ENCODE peak calls at places on chromosomes 5 and 9, in five cellular contexts. One of them, this sample, is unnamed.

GRCh38 chr9:130199605-130200004 is 27.4 kb downstream of the NCS1 start:
- DNase-seq in stimulated activated CD4-positive, alpha-beta T cell treated with anti-CD3 and anti-CD28 coated beads, Interleukin-2, amount 100 ng/mL, for 48 hours: no peak
- DNase-seq in SJSA1: no peak
- DNase-seq in Caco-2: no peak
- DNase-seq in activated T-helper 1 cell treated with Interleukin-2 at 50 U/mL for 16 hours: no peak
- DNase-seq in this sample: peak

GRCh38 chr9:101957705-101958104 is 219.3 kb upstream of the GRIN3A start:
- DNase-seq in stimulated activated CD4-positive, alpha-beta T cell treated with anti-CD3 and anti-CD28 coated beads, Interleukin-2, amount 100 ng/mL, for 48 hours: no peak
- DNase-seq in SJSA1: no peak
- DNase-seq in Caco-2: no peak
- DNase-seq in activated T-helper 1 cell treated with Interleukin-2 at 50 U/mL for 16 hours: no peak
- DNase-seq in this sample: no peak

GRCh38 chr5:76789991-76790571 is 28.7 kb upstream of the F2RL1 start:
- DNase-seq in stimulated activated CD4-positive, alpha-beta T cell treated with anti-CD3 and anti-CD28 coated beads, Interleukin-2, amount 100 ng/mL, for 48 hours: no peak
- DNase-seq in SJSA1: peak
- DNase-seq in Caco-2: no peak
- DNase-seq in activated T-helper 1 cell treated with Interleukin-2 at 50 U/mL for 16 hours: no peak
- DNase-seq in this sample: no peak

GRCh38 chr9:85420750-85421149 is 321.0 kb downstream of the AGTPBP1 start:
- DNase-seq in stimulated activated CD4-positive, alpha-beta T cell treated with anti-CD3 and anti-CD28 coated beads, Interleukin-2, amount 100 ng/mL, for 48 hours: no peak
- DNase-seq in SJSA1: no peak
- DNase-seq in Caco-2: no peak
- DNase-seq in activated T-helper 1 cell treated with Interleukin-2 at 50 U/mL for 16 hours: no peak
- DNase-seq in this sample: no peak

GRCh38 chr5:175707751-175708375 is 50.0 kb downstream of the HRH2 start:
- DNase-seq in stimulated activated CD4-positive, alpha-beta T cell treated with anti-CD3 and anti-CD28 coated beads, Interleukin-2, amount 100 ng/mL, for 48 hours: no peak
- DNase-seq in SJSA1: no peak
- DNase-seq in Caco-2: peak
- DNase-seq in activated T-helper 1 cell treated with Interleukin-2 at 50 U/mL for 16 hours: no peak
- DNase-seq in this sample: no peak

GRCh38 chr5:179406031-179406681 is 60.9 kb upstream of the ADAMTS2 start:
- DNase-seq in stimulated activated CD4-positive, alpha-beta T cell treated with anti-CD3 and anti-CD28 coated beads, Interleukin-2, amount 100 ng/mL, for 48 hours: no peak
- DNase-seq in SJSA1: peak
- DNase-seq in Caco-2: no peak
- DNase-seq in activated T-helper 1 cell treated with Interleukin-2 at 50 U/mL for 16 hours: no peak
- DNase-seq in this sample: no peak

GRCh38 chr9:137302176-137303030 is at the start of gene NRARP:
- DNase-seq in stimulated activated CD4-positive, alpha-beta T cell treated with anti-CD3 and anti-CD28 coated beads, Interleukin-2, amount 100 ng/mL, for 48 hours: peak
- DNase-seq in SJSA1: peak
- DNase-seq in Caco-2: peak
- DNase-seq in activated T-helper 1 cell treated with Interleukin-2 at 50 U/mL for 16 hours: peak
- DNase-seq in this sample: peak

GRCh38 chr5:115543931-115544370 is 624 bp downstream of the FEM1C start:
- DNase-seq in stimulated activated CD4-positive, alpha-beta T cell treated with anti-CD3 and anti-CD28 coated beads, Interleukin-2, amount 100 ng/mL, for 48 hours: peak
- DNase-seq in SJSA1: no peak
- DNase-seq in Caco-2: peak
- DNase-seq in activated T-helper 1 cell treated with Interleukin-2 at 50 U/mL for 16 hours: peak
- DNase-seq in this sample: peak

GRCh38 chr5:147902606-147903115 is 3.7 kb downstream of the C5orf46 start:
- DNase-seq in stimulated activated CD4-positive, alpha-beta T cell treated with anti-CD3 and anti-CD28 coated beads, Interleukin-2, amount 100 ng/mL, for 48 hours: no peak
- DNase-seq in SJSA1: no peak
- DNase-seq in Caco-2: no peak
- DNase-seq in activated T-helper 1 cell treated with Interleukin-2 at 50 U/mL for 16 hours: no peak
- DNase-seq in this sample: no peak

GRCh38 chr9:116855881-116856662 is 169.0 kb downstream of the TRIM32 start:
- DNase-seq in stimulated activated CD4-positive, alpha-beta T cell treated with anti-CD3 and anti-CD28 coated beads, Interleukin-2, amount 100 ng/mL, for 48 hours: no peak
- DNase-seq in SJSA1: no peak
- DNase-seq in Caco-2: no peak
- DNase-seq in activated T-helper 1 cell treated with Interleukin-2 at 50 U/mL for 16 hours: no peak
- DNase-seq in this sample: peak

GRCh38 chr5:2776338-2777302 is 25.1 kb upstream of the IRX2 start:
- DNase-seq in stimulated activated CD4-positive, alpha-beta T cell treated with anti-CD3 and anti-CD28 coated beads, Interleukin-2, amount 100 ng/mL, for 48 hours: no peak
- DNase-seq in SJSA1: no peak
- DNase-seq in Caco-2: no peak
- DNase-seq in activated T-helper 1 cell treated with Interleukin-2 at 50 U/mL for 16 hours: no peak
- DNase-seq in this sample: no peak

GRCh38 chr5:132886064-132886823 is 12.8 kb downstream of the LEAP2 start:
- DNase-seq in stimulated activated CD4-positive, alpha-beta T cell treated with anti-CD3 and anti-CD28 coated beads, Interleukin-2, amount 100 ng/mL, for 48 hours: no peak
- DNase-seq in SJSA1: no peak
- DNase-seq in Caco-2: no peak
- DNase-seq in activated T-helper 1 cell treated with Interleukin-2 at 50 U/mL for 16 hours: no peak
- DNase-seq in this sample: no peak

GRCh38 chr9:112334319-112334828 is 955 bp upstream of the PTBP3 start:
- DNase-seq in stimulated activated CD4-positive, alpha-beta T cell treated with anti-CD3 and anti-CD28 coated beads, Interleukin-2, amount 100 ng/mL, for 48 hours: no peak
- DNase-seq in SJSA1: no peak
- DNase-seq in Caco-2: no peak
- DNase-seq in activated T-helper 1 cell treated with Interleukin-2 at 50 U/mL for 16 hours: peak
- DNase-seq in this sample: peak

GRCh38 chr5:149956685-149957084 is 3.9 kb upstream of the SLC26A2 start:
- DNase-seq in stimulated activated CD4-positive, alpha-beta T cell treated with anti-CD3 and anti-CD28 coated beads, Interleukin-2, amount 100 ng/mL, for 48 hours: no peak
- DNase-seq in SJSA1: no peak
- DNase-seq in Caco-2: no peak
- DNase-seq in activated T-helper 1 cell treated with Interleukin-2 at 50 U/mL for 16 hours: no peak
- DNase-seq in this sample: no peak

GRCh38 chr5:176671890-176672615 is 24.8 kb downstream of the TSPAN17 start:
- DNase-seq in stimulated activated CD4-positive, alpha-beta T cell treated with anti-CD3 and anti-CD28 coated beads, Interleukin-2, amount 100 ng/mL, for 48 hours: no peak
- DNase-seq in SJSA1: no peak
- DNase-seq in Caco-2: no peak
- DNase-seq in activated T-helper 1 cell treated with Interleukin-2 at 50 U/mL for 16 hours: no peak
- DNase-seq in this sample: no peak

GRCh38 chr5:164358531-164359259 is 853.3 kb downstream of the MAT2B start:
- DNase-seq in stimulated activated CD4-positive, alpha-beta T cell treated with anti-CD3 and anti-CD28 coated beads, Interleukin-2, amount 100 ng/mL, for 48 hours: no peak
- DNase-seq in SJSA1: peak
- DNase-seq in Caco-2: no peak
- DNase-seq in activated T-helper 1 cell treated with Interleukin-2 at 50 U/mL for 16 hours: no peak
- DNase-seq in this sample: no peak

GRCh38 chr9:123686849-123687233 is 243.1 kb downstream of the DENND1A start:
- DNase-seq in stimulated activated CD4-positive, alpha-beta T cell treated with anti-CD3 and anti-CD28 coated beads, Interleukin-2, amount 100 ng/mL, for 48 hours: no peak
- DNase-seq in SJSA1: no peak
- DNase-seq in Caco-2: no peak
- DNase-seq in activated T-helper 1 cell treated with Interleukin-2 at 50 U/mL for 16 hours: no peak
- DNase-seq in this sample: no peak

GRCh38 chr5:72408127-72408526 is 88.0 kb downstream of the PTCD2 start:
- DNase-seq in stimulated activated CD4-positive, alpha-beta T cell treated with anti-CD3 and anti-CD28 coated beads, Interleukin-2, amount 100 ng/mL, for 48 hours: no peak
- DNase-seq in SJSA1: no peak
- DNase-seq in Caco-2: no peak
- DNase-seq in activated T-helper 1 cell treated with Interleukin-2 at 50 U/mL for 16 hours: no peak
- DNase-seq in this sample: no peak

GRCh38 chr9:91541744-91542143 is 118.1 kb upstream of the NFIL3 start:
- DNase-seq in stimulated activated CD4-positive, alpha-beta T cell treated with anti-CD3 and anti-CD28 coated beads, Interleukin-2, amount 100 ng/mL, for 48 hours: no peak
- DNase-seq in SJSA1: no peak
- DNase-seq in Caco-2: no peak
- DNase-seq in activated T-helper 1 cell treated with Interleukin-2 at 50 U/mL for 16 hours: no peak
- DNase-seq in this sample: no peak

GRCh38 chr5:35771321-35771720 is 85.4 kb upstream of the IL7R start:
- DNase-seq in stimulated activated CD4-positive, alpha-beta T cell treated with anti-CD3 and anti-CD28 coated beads, Interleukin-2, amount 100 ng/mL, for 48 hours: no peak
- DNase-seq in SJSA1: no peak
- DNase-seq in Caco-2: no peak
- DNase-seq in activated T-helper 1 cell treated with Interleukin-2 at 50 U/mL for 16 hours: no peak
- DNase-seq in this sample: peak

GRCh38 chr5:119341452-119342349 is 14.1 kb upstream of the TNFAIP8 start:
- DNase-seq in stimulated activated CD4-positive, alpha-beta T cell treated with anti-CD3 and anti-CD28 coated beads, Interleukin-2, amount 100 ng/mL, for 48 hours: no peak
- DNase-seq in SJSA1: no peak
- DNase-seq in Caco-2: no peak
- DNase-seq in activated T-helper 1 cell treated with Interleukin-2 at 50 U/mL for 16 hours: no peak
- DNase-seq in this sample: no peak

GRCh38 chr5:142749321-142749720 is 20.9 kb upstream of the ARHGAP26 start:
- DNase-seq in stimulated activated CD4-positive, alpha-beta T cell treated with anti-CD3 and anti-CD28 coated beads, Interleukin-2, amount 100 ng/mL, for 48 hours: no peak
- DNase-seq in SJSA1: no peak
- DNase-seq in Caco-2: no peak
- DNase-seq in activated T-helper 1 cell treated with Interleukin-2 at 50 U/mL for 16 hours: no peak
- DNase-seq in this sample: no peak

GRCh38 chr5:38607396-38607795 is 51.0 kb upstream of the LIFR start:
- DNase-seq in stimulated activated CD4-positive, alpha-beta T cell treated with anti-CD3 and anti-CD28 coated beads, Interleukin-2, amount 100 ng/mL, for 48 hours: no peak
- DNase-seq in SJSA1: peak
- DNase-seq in Caco-2: peak
- DNase-seq in activated T-helper 1 cell treated with Interleukin-2 at 50 U/mL for 16 hours: no peak
- DNase-seq in this sample: peak

GRCh38 chr5:131109540-131110255 is 55.4 kb downstream of the HINT1 start:
- DNase-seq in stimulated activated CD4-positive, alpha-beta T cell treated with anti-CD3 and anti-CD28 coated beads, Interleukin-2, amount 100 ng/mL, for 48 hours: peak
- DNase-seq in SJSA1: no peak
- DNase-seq in Caco-2: no peak
- DNase-seq in activated T-helper 1 cell treated with Interleukin-2 at 50 U/mL for 16 hours: no peak
- DNase-seq in this sample: peak

GRCh38 chr9:11312976-11313375 is 700.2 kb upstream of the PTPRD start:
- DNase-seq in stimulated activated CD4-positive, alpha-beta T cell treated with anti-CD3 and anti-CD28 coated beads, Interleukin-2, amount 100 ng/mL, for 48 hours: no peak
- DNase-seq in SJSA1: no peak
- DNase-seq in Caco-2: no peak
- DNase-seq in activated T-helper 1 cell treated with Interleukin-2 at 50 U/mL for 16 hours: no peak
- DNase-seq in this sample: no peak

GRCh38 chr5:12133520-12133919 is 229.3 kb upstream of the CTNND2 start:
- DNase-seq in stimulated activated CD4-positive, alpha-beta T cell treated with anti-CD3 and anti-CD28 coated beads, Interleukin-2, amount 100 ng/mL, for 48 hours: no peak
- DNase-seq in SJSA1: no peak
- DNase-seq in Caco-2: no peak
- DNase-seq in activated T-helper 1 cell treated with Interleukin-2 at 50 U/mL for 16 hours: no peak
- DNase-seq in this sample: no peak

GRCh38 chr5:136200761-136201160 is 7.8 kb upstream of the SMIM32 start:
- DNase-seq in stimulated activated CD4-positive, alpha-beta T cell treated with anti-CD3 and anti-CD28 coated beads, Interleukin-2, amount 100 ng/mL, for 48 hours: no peak
- DNase-seq in SJSA1: peak
- DNase-seq in Caco-2: no peak
- DNase-seq in activated T-helper 1 cell treated with Interleukin-2 at 50 U/mL for 16 hours: no peak
- DNase-seq in this sample: no peak

GRCh38 chr9:73264636-73265035 is 113.0 kb downstream of the ANXA1 start:
- DNase-seq in stimulated activated CD4-positive, alpha-beta T cell treated with anti-CD3 and anti-CD28 coated beads, Interleukin-2, amount 100 ng/mL, for 48 hours: no peak
- DNase-seq in SJSA1: no peak
- DNase-seq in Caco-2: no peak
- DNase-seq in activated T-helper 1 cell treated with Interleukin-2 at 50 U/mL for 16 hours: no peak
- DNase-seq in this sample: no peak

GRCh38 chr9:76537150-76537646 is 78.2 kb downstream of the GCNT1 start:
- DNase-seq in stimulated activated CD4-positive, alpha-beta T cell treated with anti-CD3 and anti-CD28 coated beads, Interleukin-2, amount 100 ng/mL, for 48 hours: no peak
- DNase-seq in SJSA1: no peak
- DNase-seq in Caco-2: no peak
- DNase-seq in activated T-helper 1 cell treated with Interleukin-2 at 50 U/mL for 16 hours: no peak
- DNase-seq in this sample: no peak

GRCh38 chr5:79255786-79256557 is 20.0 kb downstream of the JMY start:
- DNase-seq in stimulated activated CD4-positive, alpha-beta T cell treated with anti-CD3 and anti-CD28 coated beads, Interleukin-2, amount 100 ng/mL, for 48 hours: peak
- DNase-seq in SJSA1: peak
- DNase-seq in Caco-2: peak
- DNase-seq in activated T-helper 1 cell treated with Interleukin-2 at 50 U/mL for 16 hours: no peak
- DNase-seq in this sample: peak